ENCODE peak calls at places on chromosomes 13 and 19, in nine cellular contexts. One of them, this sample, is unnamed.
A peak's percentile ranks its signal among the peaks of the same experiment; 100 is the strongest.

GRCh38 chr19:53466726-53467125 is 807 bp upstream of the ZNF813 start:
- DNase-seq in ovary: no peak
- DNase-seq in epithelial cell of proximal tubule: no peak
- DNase-seq in cardiac fibroblast: no peak
- DNase-seq in heart right ventricle: no peak
- DNase-seq in HCT116: no peak
- DNase-seq in transverse colon: no peak
- DNase-seq in endodermal cell: peak; percentile 49
- DNase-seq in left ventricle myocardium inferior: no peak
- DNase-seq in this sample: no peak

GRCh38 chr19:3079578-3079977 is 14.6 kb upstream of the GNA11 start:
- DNase-seq in ovary: no peak
- DNase-seq in epithelial cell of proximal tubule: no peak
- DNase-seq in cardiac fibroblast: no peak
- DNase-seq in heart right ventricle: no peak
- DNase-seq in HCT116: no peak
- DNase-seq in transverse colon: no peak
- DNase-seq in endodermal cell: no peak
- DNase-seq in left ventricle myocardium inferior: no peak
- DNase-seq in this sample: no peak

GRCh38 chr13:89514534-89515312 is 1832.8 kb upstream of the MIR17HG start:
- DNase-seq in ovary: no peak
- DNase-seq in epithelial cell of proximal tubule: peak; percentile 94
- DNase-seq in cardiac fibroblast: peak; percentile 68
- DNase-seq in heart right ventricle: no peak
- DNase-seq in HCT116: no peak
- DNase-seq in transverse colon: no peak
- DNase-seq in endodermal cell: peak; percentile 51
- DNase-seq in left ventricle myocardium inferior: no peak
- DNase-seq in this sample: peak; percentile 1

GRCh38 chr19:17331254-17331558 is 3.4 kb downstream of the ANO8 start:
- DNase-seq in ovary: no peak
- DNase-seq in epithelial cell of proximal tubule: no peak
- DNase-seq in cardiac fibroblast: no peak
- DNase-seq in heart right ventricle: no peak
- DNase-seq in HCT116: no peak
- DNase-seq in transverse colon: no peak
- DNase-seq in endodermal cell: peak; percentile 46
- DNase-seq in left ventricle myocardium inferior: no peak
- DNase-seq in this sample: no peak

GRCh38 chr13:46605089-46605488 is 52.1 kb downstream of the LRCH1 start:
- DNase-seq in ovary: no peak
- DNase-seq in epithelial cell of proximal tubule: no peak
- DNase-seq in cardiac fibroblast: no peak
- DNase-seq in heart right ventricle: no peak
- DNase-seq in HCT116: no peak
- DNase-seq in transverse colon: no peak
- DNase-seq in endodermal cell: no peak
- DNase-seq in left ventricle myocardium inferior: no peak
- DNase-seq in this sample: no peak

GRCh38 chr19:23957660-23958281 is 43.1 kb downstream of the ZNF726 start:
- DNase-seq in ovary: no peak
- DNase-seq in epithelial cell of proximal tubule: peak; percentile 43
- DNase-seq in cardiac fibroblast: no peak
- DNase-seq in heart right ventricle: no peak
- DNase-seq in HCT116: peak; percentile 7
- DNase-seq in transverse colon: peak; percentile 18
- DNase-seq in endodermal cell: no peak
- DNase-seq in left ventricle myocardium inferior: no peak
- DNase-seq in this sample: peak; percentile 87

GRCh38 chr13:98965325-98965724 is 12.5 kb downstream of the DOCK9 start:
- DNase-seq in ovary: no peak
- DNase-seq in epithelial cell of proximal tubule: no peak
- DNase-seq in cardiac fibroblast: no peak
- DNase-seq in heart right ventricle: no peak
- DNase-seq in HCT116: no peak
- DNase-seq in transverse colon: no peak
- DNase-seq in endodermal cell: no peak
- DNase-seq in left ventricle myocardium inferior: no peak
- DNase-seq in this sample: no peak

GRCh38 chr13:50415428-50415827 is 400.2 kb downstream of the KCNRG start:
- DNase-seq in ovary: no peak
- DNase-seq in epithelial cell of proximal tubule: no peak
- DNase-seq in cardiac fibroblast: no peak
- DNase-seq in heart right ventricle: no peak
- DNase-seq in HCT116: no peak
- DNase-seq in transverse colon: no peak
- DNase-seq in endodermal cell: no peak
- DNase-seq in left ventricle myocardium inferior: no peak
- DNase-seq in this sample: no peak

GRCh38 chr13:110023729-110024645 is 237.6 kb upstream of the IRS2 start:
- DNase-seq in ovary: peak; percentile 59
- DNase-seq in epithelial cell of proximal tubule: no peak
- DNase-seq in cardiac fibroblast: peak; percentile 89
- DNase-seq in heart right ventricle: peak; percentile 47
- DNase-seq in HCT116: no peak
- DNase-seq in transverse colon: peak; percentile 10
- DNase-seq in endodermal cell: no peak
- DNase-seq in left ventricle myocardium inferior: peak; percentile 45
- DNase-seq in this sample: peak; percentile 88

GRCh38 chr19:35558400-35559280 is 4.8 kb downstream of the ATP4A start:
- DNase-seq in ovary: no peak
- DNase-seq in epithelial cell of proximal tubule: no peak
- DNase-seq in cardiac fibroblast: no peak
- DNase-seq in heart right ventricle: no peak
- DNase-seq in HCT116: no peak
- DNase-seq in transverse colon: no peak
- DNase-seq in endodermal cell: no peak
- DNase-seq in left ventricle myocardium inferior: no peak
- DNase-seq in this sample: no peak

GRCh38 chr13:21061077-21061945 is at the start of gene LATS2:
- DNase-seq in ovary: peak; percentile 99
- DNase-seq in epithelial cell of proximal tubule: peak; percentile 20
- DNase-seq in cardiac fibroblast: peak; percentile 98
- DNase-seq in heart right ventricle: peak; percentile 97
- DNase-seq in HCT116: peak; percentile 82
- DNase-seq in transverse colon: peak; percentile 96
- DNase-seq in endodermal cell: peak; percentile 98
- DNase-seq in left ventricle myocardium inferior: peak; percentile 99
- DNase-seq in this sample: peak; percentile 95

GRCh38 chr13:99373436-99373835 is 66.2 kb upstream of the GPR183 start:
- DNase-seq in ovary: no peak
- DNase-seq in epithelial cell of proximal tubule: no peak
- DNase-seq in cardiac fibroblast: no peak
- DNase-seq in heart right ventricle: no peak
- DNase-seq in HCT116: no peak
- DNase-seq in transverse colon: no peak
- DNase-seq in endodermal cell: peak; percentile 33
- DNase-seq in left ventricle myocardium inferior: no peak
- DNase-seq in this sample: no peak

GRCh38 chr19:52391135-52391534 is 6.5 kb upstream of the ZNF528 start:
- DNase-seq in ovary: no peak
- DNase-seq in epithelial cell of proximal tubule: no peak
- DNase-seq in cardiac fibroblast: no peak
- DNase-seq in heart right ventricle: no peak
- DNase-seq in HCT116: no peak
- DNase-seq in transverse colon: no peak
- DNase-seq in endodermal cell: peak; percentile 45
- DNase-seq in left ventricle myocardium inferior: no peak
- DNase-seq in this sample: no peak

GRCh38 chr13:114099918-114100445 is 32.4 kb downstream of the RASA3 start:
- DNase-seq in ovary: no peak
- DNase-seq in epithelial cell of proximal tubule: no peak
- DNase-seq in cardiac fibroblast: peak; percentile 46
- DNase-seq in heart right ventricle: peak; percentile 11
- DNase-seq in HCT116: peak; percentile 42
- DNase-seq in transverse colon: peak; percentile 26
- DNase-seq in endodermal cell: peak; percentile 88
- DNase-seq in left ventricle myocardium inferior: no peak
- DNase-seq in this sample: peak; percentile 78

GRCh38 chr13:46041335-46041934 is 11.1 kb downstream of the ZC3H13 start:
- DNase-seq in ovary: no peak
- DNase-seq in epithelial cell of proximal tubule: no peak
- DNase-seq in cardiac fibroblast: peak; percentile 24
- DNase-seq in heart right ventricle: no peak
- DNase-seq in HCT116: no peak
- DNase-seq in transverse colon: no peak
- DNase-seq in endodermal cell: no peak
- DNase-seq in left ventricle myocardium inferior: no peak
- DNase-seq in this sample: no peak

GRCh38 chr19:19342086-19343015 is 21.7 kb downstream of the MAU2 start:
- DNase-seq in ovary: peak; percentile 68
- DNase-seq in epithelial cell of proximal tubule: no peak
- DNase-seq in cardiac fibroblast: peak; percentile 70
- DNase-seq in heart right ventricle: peak; percentile 64
- DNase-seq in HCT116: peak; percentile 26
- DNase-seq in transverse colon: peak; percentile 65
- DNase-seq in endodermal cell: peak; percentile 96
- DNase-seq in left ventricle myocardium inferior: peak; percentile 64
- DNase-seq in this sample: peak; percentile 57

GRCh38 chr13:108095036-108095435 is 120.3 kb downstream of the LIG4 start:
- DNase-seq in ovary: no peak
- DNase-seq in epithelial cell of proximal tubule: no peak
- DNase-seq in cardiac fibroblast: no peak
- DNase-seq in heart right ventricle: no peak
- DNase-seq in HCT116: no peak
- DNase-seq in transverse colon: no peak
- DNase-seq in endodermal cell: no peak
- DNase-seq in left ventricle myocardium inferior: no peak
- DNase-seq in this sample: no peak

GRCh38 chr19:290539-291521 is at the start of gene PLPP2:
- DNase-seq in ovary: no peak
- DNase-seq in epithelial cell of proximal tubule: no peak
- DNase-seq in cardiac fibroblast: peak; percentile 36
- DNase-seq in heart right ventricle: no peak
- DNase-seq in HCT116: no peak
- DNase-seq in transverse colon: peak; percentile 77
- DNase-seq in endodermal cell: peak; percentile 97
- DNase-seq in left ventricle myocardium inferior: no peak
- DNase-seq in this sample: no peak

GRCh38 chr13:34001357-34001756 is 183.4 kb downstream of the RFC3 start:
- DNase-seq in ovary: no peak
- DNase-seq in epithelial cell of proximal tubule: no peak
- DNase-seq in cardiac fibroblast: no peak
- DNase-seq in heart right ventricle: no peak
- DNase-seq in HCT116: no peak
- DNase-seq in transverse colon: no peak
- DNase-seq in endodermal cell: no peak
- DNase-seq in left ventricle myocardium inferior: no peak
- DNase-seq in this sample: no peak

DNA sequence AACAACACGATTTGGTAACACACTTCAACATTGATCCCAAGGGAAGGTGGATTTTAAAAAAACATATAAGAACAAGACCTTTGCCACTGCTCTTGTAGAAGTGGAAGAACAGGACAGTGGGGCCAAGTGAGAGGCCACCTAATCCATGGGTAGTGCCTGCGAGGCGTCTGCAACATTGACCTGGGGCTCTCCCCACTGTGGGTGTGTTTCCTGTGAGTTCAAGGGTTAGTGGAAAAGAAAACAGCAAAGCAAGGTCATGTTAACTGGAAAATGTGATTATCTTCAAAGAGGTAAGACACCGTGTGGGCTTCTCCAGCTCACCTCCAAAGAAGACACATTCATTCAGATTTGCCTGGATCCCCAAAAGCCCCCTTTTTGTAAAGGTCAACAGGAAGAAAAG is 327.0 kb downstream of the UQCRFS1 start:
- DNase-seq in ovary: no peak
- DNase-seq in epithelial cell of proximal tubule: no peak
- DNase-seq in cardiac fibroblast: no peak
- DNase-seq in heart right ventricle: no peak
- DNase-seq in HCT116: no peak
- DNase-seq in transverse colon: no peak
- DNase-seq in endodermal cell: no peak
- DNase-seq in left ventricle myocardium inferior: no peak
- DNase-seq in this sample: no peak
- TF ChIP-seq CTCF in ovary: no peak
- TF ChIP-seq CTCF in epithelial cell of proximal tubule: no peak
- TF ChIP-seq CTCF in cardiac fibroblast: no peak
- TF ChIP-seq CTCF in heart right ventricle: no peak
- TF ChIP-seq CTCF in HCT116: no peak
- TF ChIP-seq CTCF in transverse colon: no peak
- TF ChIP-seq CTCF in endodermal cell: no peak
- TF ChIP-seq CTCF in left ventricle myocardium inferior: no peak
- TF ChIP-seq CTCF in this sample: no peak

DNA sequence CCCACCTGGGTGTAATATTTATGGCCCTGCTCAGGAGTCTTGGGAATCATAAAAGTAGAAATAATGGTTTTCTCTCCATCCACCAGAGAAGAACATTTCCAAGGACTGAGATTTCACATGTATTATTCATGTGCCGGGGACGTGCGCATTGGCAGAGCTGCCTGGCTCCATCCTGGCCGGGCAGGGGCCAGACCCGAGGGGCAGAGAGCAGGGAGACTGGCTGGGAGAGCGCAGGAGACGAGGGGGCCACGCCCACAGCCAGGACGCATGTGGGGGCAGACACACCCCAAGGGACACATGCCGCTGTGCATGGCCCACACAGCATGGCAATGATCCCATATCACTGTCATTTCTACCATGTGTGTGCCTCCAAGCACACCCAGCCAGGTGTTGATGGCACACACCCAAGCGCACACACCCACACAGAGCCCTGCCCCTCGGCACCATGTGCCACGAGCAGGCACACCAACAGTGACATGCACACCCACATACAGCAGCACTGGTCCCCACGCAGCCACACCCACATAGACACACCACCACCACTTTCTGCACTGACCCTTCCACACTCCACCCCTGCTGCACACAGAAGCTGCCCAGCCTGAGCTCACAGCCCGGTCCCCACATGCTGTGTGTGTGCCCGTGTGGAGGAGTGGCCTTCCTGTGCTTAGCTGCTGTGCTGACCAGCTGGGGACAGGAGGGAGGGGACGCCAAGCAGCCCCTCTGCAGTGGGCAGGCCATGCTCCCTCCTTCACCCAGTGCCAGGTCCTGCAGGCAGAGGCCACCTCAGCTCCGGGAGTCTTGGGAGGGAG is 39.3 kb downstream of the CEBPG start:
- DNase-seq in ovary: no peak
- DNase-seq in epithelial cell of proximal tubule: no peak
- DNase-seq in cardiac fibroblast: no peak
- DNase-seq in heart right ventricle: no peak
- DNase-seq in HCT116: no peak
- DNase-seq in transverse colon: peak; percentile 51
- DNase-seq in endodermal cell: no peak
- DNase-seq in left ventricle myocardium inferior: no peak
- DNase-seq in this sample: no peak
- H3K4me3 ChIP-seq in ovary: no peak overlapping the region
- H3K4me3 ChIP-seq in epithelial cell of proximal tubule: no peak overlapping the region
- H3K4me3 ChIP-seq in cardiac fibroblast: no peak overlapping the region
- H3K4me3 ChIP-seq in heart right ventricle: no peak overlapping the region
- H3K4me3 ChIP-seq in HCT116: no peak overlapping the region
- H3K4me3 ChIP-seq in transverse colon: no peak overlapping the region
- H3K4me3 ChIP-seq in endodermal cell: no peak overlapping the region
- H3K4me3 ChIP-seq in left ventricle myocardium inferior: no peak overlapping the region
- H3K4me3 ChIP-seq in this sample: no peak overlapping the region

GRCh38 chr19:38544569-38545315 is 73.0 kb downstream of the MAP4K1 start:
- DNase-seq in ovary: no peak
- DNase-seq in epithelial cell of proximal tubule: no peak
- DNase-seq in cardiac fibroblast: no peak
- DNase-seq in heart right ventricle: no peak
- DNase-seq in HCT116: peak; percentile 56
- DNase-seq in transverse colon: no peak
- DNase-seq in endodermal cell: no peak
- DNase-seq in left ventricle myocardium inferior: no peak
- DNase-seq in this sample: peak; percentile 4
- TF ChIP-seq CTCF in ovary: no peak
- TF ChIP-seq CTCF in epithelial cell of proximal tubule: no peak
- TF ChIP-seq CTCF in cardiac fibroblast: peak; percentile 50
- TF ChIP-seq CTCF in heart right ventricle: peak; percentile 39
- TF ChIP-seq CTCF in HCT116: no peak
- TF ChIP-seq CTCF in transverse colon: no peak
- TF ChIP-seq CTCF in endodermal cell: peak; percentile 71
- TF ChIP-seq CTCF in left ventricle myocardium inferior: no peak
- TF ChIP-seq CTCF in this sample: no peak

GRCh38 chr13:27353166-27353583 is 71.2 kb upstream of the GTF3A start:
- DNase-seq in ovary: no peak
- DNase-seq in epithelial cell of proximal tubule: no peak
- DNase-seq in cardiac fibroblast: peak; percentile 37
- DNase-seq in heart right ventricle: no peak
- DNase-seq in HCT116: no peak
- DNase-seq in transverse colon: no peak
- DNase-seq in endodermal cell: no peak
- DNase-seq in left ventricle myocardium inferior: no peak
- DNase-seq in this sample: peak; percentile 53
- H3K4me3 ChIP-seq in ovary: no peak overlapping the region
- H3K4me3 ChIP-seq in epithelial cell of proximal tubule: no peak overlapping the region
- H3K4me3 ChIP-seq in cardiac fibroblast: no peak overlapping the region
- H3K4me3 ChIP-seq in heart right ventricle: no peak overlapping the region
- H3K4me3 ChIP-seq in HCT116: no peak overlapping the region
- H3K4me3 ChIP-seq in transverse colon: no peak overlapping the region
- H3K4me3 ChIP-seq in endodermal cell: no peak overlapping the region
- H3K4me3 ChIP-seq in left ventricle myocardium inferior: no peak overlapping the region
- H3K4me3 ChIP-seq in this sample: no peak overlapping the region

This sample was measured in fibroblast of villous mesenchyme.